ENCODE peak calls at places on chromosomes 1 and 21, in ten cellular contexts. Z is H1, K is heart left ventricle, S is hepatocyte, E is GM23338, V is GM23248, M is upper lobe of right lung, U is left lung, G is psoas muscle, I is aorta. C is an unnamed sample.
A peak's percentile ranks its signal among the peaks of the same experiment; 100 is the strongest.

GRCh38 chr1:89972024-89972423 is 22.9 kb upstream of the ZNF326 start:
- DNase-seq in Z (no peak), M (no peak), I (no peak), V (no peak), E (no peak), G (no peak), U (no peak), K (no peak), S (no peak), C (no peak)

GRCh38 chr1:37434292-37434907 is 40.0 kb upstream of the ZC3H12A start:
- DNase-seq in Z (peak; percentile 95), S (peak; percentile 82), V (peak; percentile 74), K (peak; percentile 43), I (peak; percentile 71), E (peak; percentile 84), U (peak; percentile 52), G (peak; percentile 66), M (peak; percentile 84), C (peak; percentile 66)

GRCh38 chr1:218480691-218481099 is 135.6 kb downstream of the TGFB2 start:
- DNase-seq in M (no peak), K (no peak), I (no peak), U (no peak), Z (no peak), G (no peak), S (no peak), V (peak; percentile 85), E (no peak), C (no peak)

GRCh38 chr1:184425449-184426277 is 38.8 kb downstream of the C1orf21 start:
- DNase-seq in E (no peak), G (no peak), K (no peak), M (no peak), I (no peak), S (no peak), Z (no peak), V (no peak), U (no peak), C (peak; percentile 85)

GRCh38 chr1:241101622-241102021 is 255.4 kb downstream of the RGS7 start:
- DNase-seq in S (no peak), M (no peak), E (no peak), K (no peak), U (no peak), Z (no peak), I (no peak), G (no peak), V (no peak), C (no peak)

GRCh38 chr21:35616090-35616489 is 444.2 kb downstream of the SETD4 start:
- DNase-seq in E (no peak), S (no peak), M (no peak), Z (no peak), U (no peak), K (no peak), G (no peak), V (peak; percentile 56), I (no peak), C (no peak)

GRCh38 chr1:25146382-25146855 is 85.9 kb downstream of the SYF2 start:
- DNase-seq in E (no peak), K (no peak), V (no peak), I (peak; percentile 61), S (no peak), G (peak; percentile 26), Z (peak; percentile 31), U (no peak), M (no peak), C (no peak)

GRCh38 chr1:8693092-8693491 is 124.3 kb downstream of the RERE start:
- DNase-seq in V (no peak), U (no peak), E (no peak), I (no peak), K (no peak), G (no peak), S (no peak), M (no peak), Z (no peak), C (no peak)

GRCh38 chr1:150552692-150553278 is 3.6 kb downstream of the ADAMTSL4 start:
- DNase-seq in S (no peak), I (peak; percentile 56), M (no peak), G (no peak), U (no peak), K (no peak), V (no peak), Z (no peak), E (no peak), C (peak; percentile 9)

GRCh38 chr1:150550222-150551048 is 1.2 kb downstream of the ADAMTSL4 start:
- DNase-seq in I (no peak), V (peak; percentile 46), K (no peak), G (peak; percentile 68), S (peak; percentile 39), Z (no peak), E (peak; percentile 29), U (no peak), M (no peak), C (peak; percentile 19)

GRCh38 chr1:150551784-150552691 is 2.8 kb downstream of the ADAMTSL4 start:
- DNase-seq in M (peak; percentile 92), I (peak; percentile 95), V (peak; percentile 96), U (peak; percentile 90), E (no peak), K (peak; percentile 82), S (peak; percentile 92), G (peak; percentile 91), Z (no peak), C (peak; percentile 78)

GRCh38 chr1:150549496-150550221 is 451 bp downstream of the ADAMTSL4 start:
- DNase-seq in I (no peak), K (no peak), U (no peak), Z (no peak), V (peak; percentile 72), G (peak; percentile 60), E (peak; percentile 75), M (no peak), S (peak; percentile 8), C (peak; percentile 48)

DNA sequence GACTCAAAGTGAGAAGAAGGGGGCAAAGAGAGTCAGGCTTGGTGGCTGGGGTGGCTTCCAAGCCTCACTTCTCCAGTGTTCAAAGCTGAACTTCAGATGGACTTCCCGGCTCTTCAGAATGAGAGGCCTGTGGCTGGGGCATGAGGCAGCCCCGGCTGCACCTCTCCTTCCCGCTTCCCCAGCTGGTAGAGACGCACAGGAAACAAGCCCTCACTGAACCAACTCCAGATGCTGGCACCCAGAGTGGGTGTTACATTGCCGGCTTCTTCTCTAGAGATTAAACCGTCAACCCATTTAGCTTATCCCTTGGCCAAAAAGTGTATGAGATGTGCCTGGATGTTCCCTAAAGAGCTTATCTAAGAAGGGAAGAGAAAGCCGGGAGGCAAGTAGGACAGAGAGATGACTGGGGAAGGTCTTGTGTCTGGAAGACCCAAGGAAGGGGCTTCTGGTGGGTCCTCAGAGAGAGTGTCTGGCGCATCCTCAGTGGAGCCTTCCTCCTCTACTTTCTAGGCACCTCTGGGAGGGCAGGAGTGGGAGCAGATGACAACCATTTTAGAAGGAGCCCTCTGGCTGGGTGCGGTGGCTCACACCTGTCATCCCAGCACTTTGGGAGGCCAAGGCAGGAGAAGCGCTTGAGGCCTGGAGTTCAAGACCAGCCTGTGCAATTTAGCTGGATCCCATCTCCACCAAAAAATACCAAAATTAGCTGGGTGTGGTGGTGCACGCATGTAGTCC is 2.0 kb downstream of the ADAMTSL4 start:
- DNase-seq in E (no peak), K (no peak), G (no peak), M (no peak), S (no peak), V (peak; percentile 65), U (no peak), Z (no peak), I (peak; percentile 76), C (peak; percentile 21)
- H3K4me3 ChIP-seq in E (no peak overlapping the region), K (no peak overlapping the region), G (peak overlapping the region; percentile 66), M (peak overlapping the region; percentile 63), S (no peak overlapping the region), V (peak overlapping the region; percentile 70), U (no peak overlapping the region), Z (no peak overlapping the region), I (no peak overlapping the region), C (no peak overlapping the region)

GRCh38 chr1:31857863-31858262 is 42.0 kb upstream of the SPOCD1 start:
- DNase-seq in V (no peak), I (no peak), E (no peak), M (no peak), U (no peak), S (no peak), Z (no peak), K (no peak), G (no peak), C (no peak)

GRCh38 chr1:31860576-31860975 is 44.8 kb upstream of the SPOCD1 start:
- DNase-seq in U (no peak), S (no peak), V (no peak), I (no peak), E (no peak), K (no peak), Z (no peak), M (no peak), G (no peak), C (no peak)

GRCh38 chr1:31861346-31861745 is 45.5 kb upstream of the SPOCD1 start:
- DNase-seq in I (no peak), S (no peak), Z (no peak), K (no peak), M (no peak), V (no peak), U (no peak), G (no peak), E (no peak), C (no peak)

GRCh38 chr1:31859044-31859443 is 43.2 kb upstream of the SPOCD1 start:
- DNase-seq in M (no peak), U (no peak), E (no peak), Z (no peak), I (no peak), K (no peak), V (no peak), G (no peak), S (no peak), C (no peak)

GRCh38 chr1:31859719-31860118 is 43.9 kb upstream of the SPOCD1 start:
- DNase-seq in U (no peak), V (no peak), Z (no peak), G (no peak), S (no peak), K (no peak), M (no peak), E (no peak), I (no peak), C (no peak)
- H3K4me1 ChIP-seq in U (no peaks in the 10 kb centered on the region), V (no peaks in the 10 kb centered on the region), Z (no peaks in the 10 kb centered on the region), G (no peaks in the 10 kb centered on the region), S (peaks cover 5% of the 10 kb centered on the region), K (no peaks in the 10 kb centered on the region), M (no peaks in the 10 kb centered on the region), E (no peaks in the 10 kb centered on the region), I (no peaks in the 10 kb centered on the region), C (peaks cover 10% of the 10 kb centered on the region)

GRCh38 chr21:25960423-25960822 is 210.1 kb downstream of the APP start:
- DNase-seq in M (no peak), I (no peak), G (no peak), K (no peak), E (peak; percentile 73), U (no peak), Z (no peak), S (peak; percentile 18), V (no peak), C (no peak)
- H3K4me3 ChIP-seq in M (no peak overlapping the region), I (no peak overlapping the region), G (no peak overlapping the region), K (no peak overlapping the region), E (peak overlapping the region; percentile 2), U (no peak overlapping the region), Z (no peak overlapping the region), S (no peak overlapping the region), V (no peak overlapping the region), C (no peak overlapping the region)

DNA sequence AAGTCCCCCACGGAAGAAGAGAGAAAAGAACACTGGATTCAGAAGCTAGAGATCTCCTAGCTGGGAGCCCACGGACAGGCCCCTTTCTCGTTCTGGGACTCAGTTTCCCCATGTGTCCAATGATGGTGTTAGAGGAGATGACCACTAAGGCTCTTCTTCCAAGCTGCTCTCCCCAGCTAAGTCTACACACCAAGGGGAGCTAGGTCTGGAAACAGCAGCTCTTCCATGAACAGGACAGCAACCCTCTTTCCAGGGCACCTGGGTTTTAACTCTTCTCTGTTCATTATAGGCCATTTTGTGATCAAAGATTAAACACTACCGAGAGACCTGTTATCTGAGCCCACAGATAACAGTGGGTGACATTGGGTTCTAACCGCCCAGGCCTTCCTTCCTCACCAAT is 85.8 kb downstream of the MRPL37 start:
- DNase-seq in E (no peak), G (no peak), Z (no peak), S (no peak), V (no peak), U (no peak), K (no peak), I (no peak), M (no peak), C (no peak)
- H3K4me1 ChIP-seq in E (peaks cover 59% of the 10 kb centered on the region), G (peaks cover 72% of the 10 kb centered on the region), Z (peaks cover 26% of the 10 kb centered on the region), S (peaks cover 55% of the 10 kb centered on the region), V (peaks cover 17% of the 10 kb centered on the region), U (peaks cover 49% of the 10 kb centered on the region), K (peaks cover 70% of the 10 kb centered on the region), I (peaks cover 9% of the 10 kb centered on the region), M (peaks cover 37% of the 10 kb centered on the region), C (peaks cover 72% of the 10 kb centered on the region)